ENCODE peak calls at places on chromosomes 6 and 20, in six cellular contexts. J is A549, W is brain microvascular endothelial cell, I is mucosa of descending colon, R is upper lobe of left lung, A is fibroblast of villous mesenchyme. C is an unnamed sample.

GRCh38 chr20:10536531-10536930 is 101.4 kb downstream of the SLX4IP start:
- DNase-seq in J (peak), W (no peak), I (no peak), R (no peak), A (peak), C (no peak)

GRCh38 chr20:11324990-11325389 is 592.7 kb upstream of the BTBD3 start:
- DNase-seq in J (no peak), W (no peak), I (no peak), R (no peak), A (no peak), C (no peak)

GRCh38 chr20:63754008-63754407 is 14.4 kb downstream of the SLC2A4RG start:
- DNase-seq in J (no peak), W (no peak), I (no peak), R (no peak), A (peak), C (no peak)

GRCh38 chr6:41462980-41463930 is 82.9 kb upstream of the FOXP4 start:
- DNase-seq in J (peak), W (peak), I (peak), R (no peak), A (peak), C (peak)

GRCh38 chr20:4134355-4134834 is 119.0 kb upstream of the RNF24 start:
- DNase-seq in J (peak), W (no peak), I (no peak), R (no peak), A (peak), C (no peak)

GRCh38 chr6:127520061-127520460 is 926 bp upstream of the MTCL3 start:
- DNase-seq in J (peak), W (peak), I (no peak), R (no peak), A (peak), C (no peak)

GRCh38 chr20:23943304-23943703 is 45.3 kb downstream of the GGTLC1 start:
- DNase-seq in J (no peak), W (no peak), I (no peak), R (no peak), A (no peak), C (no peak)

GRCh38 chr6:138428943-138429616 is 25.1 kb downstream of the HEBP2 start:
- DNase-seq in J (peak), W (peak), I (no peak), R (no peak), A (peak), C (no peak)

GRCh38 chr6:69699655-69700054 is 97.2 kb downstream of the LMBRD1 start:
- DNase-seq in J (no peak), W (no peak), I (no peak), R (no peak), A (no peak), C (no peak)

DNA sequence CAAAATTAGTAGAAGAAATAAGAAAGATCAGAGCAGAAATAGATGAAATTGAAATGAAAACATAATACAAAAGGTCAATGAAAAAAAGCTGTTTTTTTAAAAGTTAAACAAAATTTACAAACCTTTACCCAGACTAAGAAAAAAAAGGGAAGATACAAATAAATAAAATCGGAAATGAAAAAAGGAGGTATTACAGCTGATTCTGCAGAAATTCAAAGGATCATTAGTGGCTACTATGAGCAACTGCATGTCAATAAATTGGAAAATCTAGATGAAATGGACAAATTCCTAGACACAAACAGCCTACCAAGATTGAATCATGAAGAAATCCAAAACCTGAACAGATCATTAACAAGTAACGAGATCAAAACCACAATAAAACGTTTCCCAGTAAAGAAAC is 59.2 kb downstream of the ZFP64 start:
- DNase-seq in J (no peak), W (no peak), I (no peak), R (no peak), A (no peak), C (no peak)
- TF ChIP-seq CTCF in J (no peak), W (no peak), I (no peak), R (no peak), A (no peak), C (no peak)

GRCh38 chr6:35788423-35788982 is 7.7 kb downstream of the CLPSL1 start:
- DNase-seq in J (no peak), W (no peak), I (no peak), R (no peak), A (no peak), C (no peak)

GRCh38 chr6:35787266-35788218 is 6.7 kb downstream of the CLPSL1 start:
- DNase-seq in J (no peak), W (no peak), I (no peak), R (peak), A (no peak), C (no peak)

GRCh38 chr6:35786272-35786671 is 5.5 kb downstream of the CLPSL1 start:
- DNase-seq in J (no peak), W (no peak), I (no peak), R (no peak), A (no peak), C (no peak)

GRCh38 chr6:35790683-35791082 is 6.4 kb downstream of the CLPS start:
- DNase-seq in J (no peak), W (no peak), I (no peak), R (no peak), A (no peak), C (no peak)

GRCh38 chr6:35786810-35787209 is 6.0 kb downstream of the CLPSL1 start:
- DNase-seq in J (no peak), W (no peak), I (no peak), R (peak), A (no peak), C (no peak)
- TF ChIP-seq CTCF in J (no peak), W (no peak), I (no peak), R (no peak), A (no peak), C (no peak)

GRCh38 chr6:31158863-31159855 is 770 bp downstream of the TCF19 start:
- DNase-seq in J (no peak), W (peak), I (no peak), R (peak), A (peak), C (no peak)
- TF ChIP-seq CTCF in J (no peak), W (peak), I (no peak), R (no peak), A (peak), C (no peak)

DNA sequence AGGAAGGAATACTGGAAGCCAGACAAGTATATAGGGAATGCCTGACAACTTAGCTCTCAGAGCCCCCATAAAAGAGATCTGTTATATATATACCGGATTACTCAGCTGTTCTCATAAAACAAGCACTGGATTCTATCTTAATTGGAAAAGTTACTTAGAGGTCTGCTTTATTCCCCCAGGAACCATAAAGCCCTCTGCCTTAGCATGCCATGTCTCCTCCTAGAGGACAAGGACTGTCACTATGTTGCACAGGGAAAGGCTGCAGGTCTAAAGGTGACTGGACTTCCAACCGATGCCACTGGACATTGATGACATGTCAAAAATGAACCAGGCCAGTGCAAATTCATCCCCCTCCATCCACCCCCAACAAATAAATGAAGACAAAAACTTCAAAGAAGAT is 6.4 kb downstream of the EXOC2 start:
- DNase-seq in J (no peak), W (no peak), I (no peak), R (no peak), A (peak), C (no peak)
- TF ChIP-seq CTCF in J (no peak), W (peak), I (no peak), R (no peak), A (peak), C (no peak)

GRCh38 chr20:44841955-44842354 is 31.6 kb upstream of the RIMS4 start:
- DNase-seq in J (no peak), W (no peak), I (no peak), R (no peak), A (no peak), C (no peak)
- TF ChIP-seq CTCF in J (no peak), W (no peak), I (no peak), R (no peak), A (no peak), C (no peak)

GRCh38 chr6:44128020-44128917 is 915 bp downstream of the TMEM63B start:
- DNase-seq in J (no peak), W (peak), I (peak), R (peak), A (no peak), C (peak)
- TF ChIP-seq CTCF in J (no peak), W (peak), I (no peak), R (peak), A (no peak), C (peak)